ENCODE peak calls at places on chromosomes 5 and 9, in six cellular contexts. N is prostate gland, M is K562, G is HCT116, F is H1, Q is endothelial cell of umbilical vein. W is an unnamed sample.
A peak's percentile ranks its signal among the peaks of the same experiment; 100 is the strongest.

GRCh38 chr9:110007477-110008270 is 200.3 kb downstream of the C9orf152 start:
- DNase-seq in N (no peak), M (no peak), F (no peak), G (no peak), Q (no peak), W (no peak)

GRCh38 chr5:34660444-34660843 is 4.3 kb downstream of the RAI14 start:
- DNase-seq in Q (peak; percentile 84), M (peak; percentile 2), G (no peak), N (no peak), F (no peak), W (no peak)

GRCh38 chr9:37410969-37411785 is 11.3 kb upstream of the GRHPR start:
- DNase-seq in G (no peak), Q (no peak), F (peak; percentile 74), M (peak; percentile 72), N (no peak), W (no peak)

GRCh38 chr5:14298126-14298847 is 155.1 kb downstream of the TRIO start:
- DNase-seq in F (no peak), N (no peak), M (no peak), Q (no peak), G (no peak), W (no peak)

GRCh38 chr5:177501874-177502678 is 4.7 kb upstream of the PDLIM7 start:
- DNase-seq in N (no peak), F (no peak), M (no peak), Q (no peak), G (no peak), W (no peak)

GRCh38 chr5:172353271-172353807 is 69.8 kb upstream of the UBTD2 start:
- DNase-seq in M (no peak), F (no peak), N (no peak), G (no peak), Q (no peak), W (no peak)

GRCh38 chr5:62588668-62589067 is 10.0 kb downstream of the LRRC70 start:
- DNase-seq in F (no peak), N (no peak), M (no peak), G (no peak), Q (no peak), W (no peak)

GRCh38 chr9:23382418-23382817 is 443.6 kb downstream of the ELAVL2 start:
- DNase-seq in Q (no peak), M (no peak), G (no peak), N (no peak), F (no peak), W (no peak)

GRCh38 chr9:13568851-13569618 is 289.5 kb upstream of the MPDZ start:
- DNase-seq in F (peak; percentile 55), M (no peak), N (no peak), Q (peak; percentile 62), G (no peak), W (peak; percentile 58)

GRCh38 chr9:22005083-22005699 is 3.9 kb downstream of the CDKN2B start:
- DNase-seq in Q (peak; percentile 33), G (no peak), F (peak; percentile 66), M (no peak), N (no peak), W (no peak)

GRCh38 chr5:170268884-170269283 is 28.7 kb downstream of the LCP2 start:
- DNase-seq in F (no peak), M (no peak), N (no peak), G (no peak), Q (no peak), W (no peak)

GRCh38 chr5:54270326-54270725 is 40.0 kb downstream of the ARL15 start:
- DNase-seq in G (no peak), F (no peak), N (no peak), M (no peak), Q (no peak), W (no peak)

GRCh38 chr5:63127054-63127453 is 548.4 kb downstream of the LRRC70 start:
- DNase-seq in M (no peak), Q (no peak), G (no peak), N (no peak), F (no peak), W (no peak)

GRCh38 chr5:117788596-117788995 is 1199.8 kb downstream of the DTWD2 start:
- DNase-seq in F (no peak), N (no peak), Q (no peak), M (no peak), G (peak; percentile 8), W (no peak)

GRCh38 chr5:141805874-141806273 is 72.3 kb downstream of the PCDH1 start:
- DNase-seq in M (no peak), Q (peak; percentile 86), N (no peak), G (no peak), F (no peak), W (peak; percentile 72)

GRCh38 chr5:154771383-154771901 is 16.3 kb downstream of the LARP1 start:
- DNase-seq in Q (peak; percentile 78), G (no peak), N (peak; percentile 10), F (no peak), M (no peak), W (peak; percentile 77)

GRCh38 chr9:13939129-13939528 is 374.8 kb downstream of the NFIB start:
- DNase-seq in Q (peak; percentile 91), N (no peak), G (no peak), F (no peak), M (no peak), W (no peak)

GRCh38 chr9:20506631-20507030 is 115.7 kb downstream of the MLLT3 start:
- DNase-seq in M (no peak), N (no peak), F (no peak), Q (peak; percentile 58), G (no peak), W (no peak)

GRCh38 chr9:123326030-123326586 is 29.9 kb upstream of the CRB2 start:
- DNase-seq in N (no peak), Q (no peak), G (no peak), M (no peak), F (no peak), W (no peak)

GRCh38 chr9:4306066-4306787 is 6.4 kb upstream of the GLIS3 start:
- DNase-seq in F (no peak), G (no peak), M (no peak), N (no peak), Q (peak; percentile 28), W (no peak)

GRCh38 chr5:150672884-150673275 is 11.8 kb downstream of the MYOZ3 start:
- DNase-seq in N (no peak), F (no peak), Q (no peak), G (no peak), M (no peak), W (no peak)

GRCh38 chr5:114419941-114420340 is 58.1 kb downstream of the KCNN2 start:
- DNase-seq in F (no peak), M (no peak), Q (no peak), G (no peak), N (no peak), W (no peak)

GRCh38 chr9:35774907-35775635 is 16.3 kb upstream of the NPR2 start:
- DNase-seq in M (no peak), N (no peak), Q (peak; percentile 79), G (no peak), F (peak; percentile 52), W (peak; percentile 72)

GRCh38 chr5:179901915-179902762 is 5.6 kb downstream of the TBC1D9B start:
- DNase-seq in G (no peak), N (no peak), M (no peak), F (no peak), Q (no peak), W (no peak)
- H3K4me1 ChIP-seq in G (peaks cover 10% of the 10 kb centered on the region), N (peaks cover 5% of the 10 kb centered on the region), M (peaks cover 4% of the 10 kb centered on the region), F (peaks cover 5% of the 10 kb centered on the region), Q (peaks cover 26% of the 10 kb centered on the region), W (peaks cover 11% of the 10 kb centered on the region)

GRCh38 chr5:68147659-68148058 is 67.9 kb upstream of the PIK3R1 start:
- DNase-seq in F (no peak), G (no peak), Q (no peak), M (no peak), N (no peak), W (no peak)
- TF ChIP-seq POLR2AphosphoS5 in F (no peak), G (no peak), Q (no peak), M (no peak), N (no peak), W (no peak)

GRCh38 chr9:73523391-73523790 is 371.7 kb downstream of the ANXA1 start:
- DNase-seq in G (no peak), M (no peak), N (no peak), Q (no peak), F (no peak), W (no peak)
- H3K4me1 ChIP-seq in G (no peaks in the 10 kb centered on the region), M (no peaks in the 10 kb centered on the region), N (no peaks in the 10 kb centered on the region), Q (no peaks in the 10 kb centered on the region), F (no peaks in the 10 kb centered on the region), W (no peaks in the 10 kb centered on the region)

GRCh38 chr5:3883014-3883413 is 287.4 kb downstream of the IRX1 start:
- DNase-seq in F (no peak), N (no peak), M (no peak), Q (no peak), G (no peak), W (no peak)

GRCh38 chr5:3875144-3875543 is 279.5 kb downstream of the IRX1 start:
- DNase-seq in Q (no peak), G (no peak), F (no peak), M (no peak), N (no peak), W (no peak)

DNA sequence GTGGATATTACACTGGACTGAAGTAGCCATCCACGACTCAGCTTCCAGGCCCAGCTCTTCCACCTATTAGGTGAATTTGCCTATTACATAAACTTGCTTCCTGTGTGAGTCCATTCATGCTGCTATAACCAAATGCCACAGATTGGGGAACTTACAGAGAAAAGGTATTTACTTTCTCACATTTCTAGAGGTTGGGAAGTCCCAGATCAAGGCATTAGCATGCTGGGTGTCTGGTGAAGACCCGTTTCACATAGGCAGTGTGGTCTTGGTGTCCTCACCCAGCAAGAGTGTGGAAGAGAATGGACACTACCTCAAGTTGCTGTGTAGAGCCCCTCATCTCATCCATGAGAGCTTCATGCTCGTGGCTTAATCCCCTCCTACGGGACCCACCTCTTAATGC is 282.6 kb downstream of the IRX1 start:
- DNase-seq in F (no peak), M (no peak), Q (no peak), N (no peak), G (no peak), W (no peak)
- TF ChIP-seq POLR2AphosphoS5 in F (no peak), M (no peak), Q (no peak), N (no peak), G (no peak), W (no peak)

GRCh38 chr9:121367651-121368510 is 2.2 kb downstream of the STOM start:
- DNase-seq in M (no peak), F (no peak), N (no peak), Q (peak; percentile 40), G (no peak), W (no peak)
- H3K4me1 ChIP-seq in M (peaks cover 27% of the 10 kb centered on the region), F (peaks cover 2% of the 10 kb centered on the region), N (peaks cover 4% of the 10 kb centered on the region), Q (peaks cover 62% of the 10 kb centered on the region), G (peaks cover 20% of the 10 kb centered on the region), W (peaks cover 83% of the 10 kb centered on the region)

DNA sequence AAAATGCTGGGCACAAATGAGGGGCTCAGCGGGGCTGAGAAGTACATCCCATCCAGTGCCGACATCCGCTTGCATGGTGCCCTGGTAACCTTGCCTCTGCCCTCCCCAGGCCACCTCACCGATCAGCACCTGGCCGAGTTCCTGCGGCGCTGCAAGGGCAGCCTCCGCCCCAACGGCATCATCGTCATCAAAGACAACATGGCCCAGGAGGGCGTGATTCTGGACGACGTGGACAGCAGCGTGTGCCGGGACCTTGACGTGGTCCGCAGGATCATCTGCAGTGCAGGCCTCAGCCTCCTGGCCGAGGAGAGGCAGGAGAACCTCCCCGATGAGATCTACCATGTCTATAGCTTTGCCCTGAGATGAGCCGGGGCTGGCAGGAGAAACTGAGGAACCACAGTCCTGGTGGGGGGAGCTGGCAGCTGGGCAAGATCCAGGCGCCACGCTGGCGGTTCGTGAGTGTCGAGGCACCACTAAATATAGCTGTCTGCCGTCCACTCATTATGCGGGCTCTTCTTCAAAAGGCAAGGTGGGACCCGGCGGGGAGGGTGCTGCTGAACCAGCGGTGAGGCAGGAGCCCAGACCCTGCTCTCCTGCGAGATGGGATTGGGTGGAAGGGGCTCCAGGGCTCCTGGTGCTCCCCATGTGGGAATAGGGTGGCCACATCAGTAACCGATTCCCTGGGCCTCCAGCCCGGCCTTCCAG is 6.7 kb downstream of the ASB6 start:
- DNase-seq in N (no peak), M (no peak), G (no peak), Q (no peak), F (no peak), W (no peak)
- TF ChIP-seq POLR2AphosphoS5 in N (no peak), M (no peak), G (no peak), Q (no peak), F (no peak), W (no peak)